ENCODE peak calls at places on chromosomes 7 and 10, in nine cellular contexts. P is suprapubic skin; H is lower lobe of right lung; Y is osteocyte; K is GM12865; F is CD4-positive, alpha-beta T cell; J is CD14-positive monocyte; U is Panc1; Z is progenitor cell of endocrine pancreas. T is an unnamed sample.

GRCh38 chr7:25369794-25370193 is 141.5 kb upstream of the NPVF start:
- DNase-seq in P (peak), H (no peak), Y (no peak), K (no peak), F (no peak), J (no peak), U (no peak), Z (no peak), T (no peak)

GRCh38 chr7:151838861-151839381 is 38.0 kb downstream of the PRKAG2 start:
- DNase-seq in P (no peak), H (peak), Y (no peak), K (peak), F (no peak), J (peak), U (no peak), Z (no peak), T (peak)

GRCh38 chr10:110794808-110795207 is 76.9 kb upstream of the PDCD4 start:
- DNase-seq in P (no peak), H (no peak), Y (no peak), K (no peak), F (no peak), J (no peak), U (no peak), Z (no peak), T (no peak)

GRCh38 chr10:28432210-28432676 is 100.7 kb upstream of the WAC start:
- DNase-seq in P (no peak), H (peak), Y (no peak), K (peak), F (peak), J (peak), U (peak), Z (peak), T (peak)

GRCh38 chr10:48821692-48822091 is 117.9 kb downstream of the LRRC18 start:
- DNase-seq in P (no peak), H (no peak), Y (no peak), K (no peak), F (no peak), J (no peak), U (no peak), Z (no peak), T (no peak)

GRCh38 chr10:28842321-28842720 is 165.0 kb downstream of the BAMBI start:
- DNase-seq in P (no peak), H (no peak), Y (no peak), K (no peak), F (no peak), J (no peak), U (no peak), Z (no peak), T (no peak)

GRCh38 chr7:94177441-94177840 is 173.3 kb upstream of the BET1 start:
- DNase-seq in P (no peak), H (no peak), Y (no peak), K (no peak), F (no peak), J (no peak), U (no peak), Z (no peak), T (no peak)

GRCh38 chr7:129605960-129606644 is 5.4 kb upstream of the NRF1 start:
- DNase-seq in P (no peak), H (no peak), Y (no peak), K (no peak), F (no peak), J (no peak), U (no peak), Z (no peak), T (no peak)

GRCh38 chr7:99778880-99779279 is 5.1 kb downstream of the CYP3A4 start:
- DNase-seq in P (no peak), H (no peak), Y (no peak), K (no peak), F (no peak), J (no peak), U (no peak), Z (no peak), T (no peak)

GRCh38 chr7:55100962-55101327 is 82.1 kb downstream of the EGFR start:
- DNase-seq in P (no peak), H (no peak), Y (no peak), K (no peak), F (no peak), J (no peak), U (no peak), Z (no peak), T (no peak)

GRCh38 chr10:69446650-69447151 is 4.6 kb upstream of the TSPAN15 start:
- DNase-seq in P (no peak), H (no peak), Y (no peak), K (no peak), F (no peak), J (no peak), U (peak), Z (no peak), T (no peak)

GRCh38 chr7:5423272-5423843 is at the start of gene TNRC18:
- DNase-seq in P (no peak), H (peak), Y (no peak), K (no peak), F (no peak), J (no peak), U (no peak), Z (peak), T (peak)

GRCh38 chr7:96026606-96027005 is 254.3 kb downstream of the DYNC1I1 start:
- DNase-seq in P (no peak), H (no peak), Y (no peak), K (no peak), F (no peak), J (no peak), U (no peak), Z (no peak), T (no peak)

GRCh38 chr10:30583778-30584415 is 45.7 kb downstream of the LYZL2 start:
- DNase-seq in P (peak), H (peak), Y (no peak), K (peak), F (no peak), J (no peak), U (no peak), Z (no peak), T (peak)

GRCh38 chr7:33243319-33243881 is 114.0 kb downstream of the BBS9 start:
- DNase-seq in P (no peak), H (no peak), Y (no peak), K (peak), F (no peak), J (no peak), U (peak), Z (no peak), T (no peak)
- TF ChIP-seq CTCF in P (peak), H (peak), Y (peak), K (peak), F (peak), J (peak), U (peak), Z (peak), T (peak)

DNA sequence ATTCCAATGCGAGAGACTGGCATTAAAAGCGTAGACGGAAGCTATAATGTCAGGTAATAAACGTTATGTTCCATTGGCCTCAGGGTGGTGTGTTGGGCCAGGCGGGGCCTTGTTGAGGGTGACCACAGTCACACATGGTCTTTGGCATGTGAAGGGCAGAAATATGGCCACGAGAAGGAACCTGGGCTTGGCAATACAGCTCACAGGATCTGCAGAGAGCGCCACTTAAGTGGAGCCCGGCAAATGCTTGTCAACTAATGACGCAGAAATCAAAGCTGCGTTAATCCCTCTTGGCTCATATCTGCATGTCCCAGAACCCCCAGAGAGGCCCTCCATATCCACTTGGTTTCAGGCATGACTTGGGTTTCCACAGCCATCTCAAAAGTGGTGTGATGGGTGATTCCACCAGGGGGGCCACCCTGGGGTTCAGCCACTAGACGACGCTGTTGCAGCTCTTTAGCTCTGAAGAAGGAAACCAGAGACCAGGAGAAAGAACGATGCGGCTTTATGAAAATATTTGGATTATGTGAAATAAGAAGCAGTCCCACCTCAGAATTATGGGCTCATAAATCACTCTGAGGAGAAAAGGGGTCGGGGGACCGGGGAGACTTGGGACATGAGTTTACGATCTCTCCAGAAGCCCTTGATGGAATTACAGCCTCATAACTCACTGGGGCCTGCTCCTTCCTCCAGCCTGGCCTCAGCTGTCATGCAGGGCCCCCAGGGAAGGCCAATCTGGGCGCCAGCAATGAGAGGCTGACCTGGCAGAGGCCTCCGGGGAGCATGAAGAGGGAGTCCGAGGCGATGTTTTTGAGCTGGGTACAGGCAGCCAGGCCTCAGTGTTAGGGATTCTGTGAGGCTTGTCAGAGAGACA is 462.5 kb downstream of the PLXNA4 start:
- DNase-seq in P (no peak), H (no peak), Y (no peak), K (no peak), F (no peak), J (no peak), U (no peak), Z (no peak), T (no peak)
- TF ChIP-seq CTCF in P (no peak), H (no peak), Y (no peak), K (peak), F (no peak), J (no peak), U (no peak), Z (no peak), T (no peak)

GRCh38 chr7:80095545-80095944 is 39.1 kb upstream of the GNAI1 start:
- DNase-seq in P (no peak), H (no peak), Y (no peak), K (no peak), F (no peak), J (no peak), U (no peak), Z (no peak), T (no peak)

GRCh38 chr7:80097756-80098155 is 36.9 kb upstream of the GNAI1 start:
- DNase-seq in P (no peak), H (no peak), Y (no peak), K (no peak), F (no peak), J (no peak), U (no peak), Z (no peak), T (no peak)

GRCh38 chr7:80100254-80100653 is 34.4 kb upstream of the GNAI1 start:
- DNase-seq in P (no peak), H (no peak), Y (no peak), K (no peak), F (no peak), J (no peak), U (no peak), Z (no peak), T (no peak)

GRCh38 chr7:80093349-80093748 is 41.3 kb upstream of the GNAI1 start:
- DNase-seq in P (no peak), H (no peak), Y (no peak), K (no peak), F (no peak), J (no peak), U (no peak), Z (no peak), T (no peak)

GRCh38 chr7:80098795-80099194 is 35.8 kb upstream of the GNAI1 start:
- DNase-seq in P (no peak), H (no peak), Y (no peak), K (no peak), F (no peak), J (no peak), U (no peak), Z (no peak), T (no peak)
- TF ChIP-seq CTCF in P (no peak), H (no peak), Y (peak), K (peak), F (no peak), J (peak), U (peak), Z (peak), T (no peak)

GRCh38 chr7:45177801-45178200 is 20.2 kb downstream of the RAMP3 start:
- DNase-seq in P (peak), H (peak), Y (no peak), K (no peak), F (no peak), J (peak), U (no peak), Z (no peak), T (no peak)

GRCh38 chr7:45181286-45181960 is 23.8 kb downstream of the RAMP3 start:
- DNase-seq in P (peak), H (peak), Y (peak), K (no peak), F (no peak), J (peak), U (no peak), Z (no peak), T (no peak)

GRCh38 chr7:45178241-45179225 is 20.9 kb downstream of the RAMP3 start:
- DNase-seq in P (peak), H (peak), Y (no peak), K (peak), F (no peak), J (peak), U (no peak), Z (no peak), T (peak)

GRCh38 chr7:45180084-45180986 is 22.7 kb downstream of the RAMP3 start:
- DNase-seq in P (peak), H (peak), Y (peak), K (no peak), F (no peak), J (peak), U (no peak), Z (no peak), T (no peak)

GRCh38 chr7:45179666-45180065 is 22.1 kb downstream of the RAMP3 start:
- DNase-seq in P (peak), H (peak), Y (no peak), K (no peak), F (no peak), J (no peak), U (no peak), Z (no peak), T (no peak)
- TF ChIP-seq CTCF in P (no peak), H (no peak), Y (no peak), K (no peak), F (no peak), J (no peak), U (no peak), Z (no peak), T (no peak)

T was measured in activated CD8-positive, alpha-beta T cell treated with anti-CD3 and anti-CD28 coated beads for 36 hours.